ENCODE peak calls at places on chromosomes 6 and 20, in five cellular contexts. One of them, this sample, is unnamed.

GRCh38 chr20:58544301-58544700 is 29.1 kb upstream of the APCDD1L start:
- DNase-seq in stromal cell of bone marrow: no peak
- DNase-seq in left lobe of liver: peak; percentile 1
- DNase-seq in left lung: no peak
- DNase-seq in nephron progenitor cell: no peak
- DNase-seq in this sample: no peak

GRCh38 chr6:153328194-153328593 is 197.1 kb upstream of the RGS17 start:
- DNase-seq in left lung: no peak
- DNase-seq in left lobe of liver: no peak
- DNase-seq in stromal cell of bone marrow: no peak
- DNase-seq in nephron progenitor cell: no peak
- DNase-seq in this sample: no peak

GRCh38 chr6:134171517-134171916 is 119.1 kb upstream of the SLC2A12 start:
- DNase-seq in stromal cell of bone marrow: no peak
- DNase-seq in nephron progenitor cell: no peak
- DNase-seq in left lobe of liver: no peak
- DNase-seq in left lung: no peak
- DNase-seq in this sample: no peak

GRCh38 chr6:22081709-22082108 is 215.1 kb downstream of the PRL start:
- DNase-seq in nephron progenitor cell: no peak
- DNase-seq in left lung: no peak
- DNase-seq in left lobe of liver: no peak
- DNase-seq in stromal cell of bone marrow: no peak
- DNase-seq in this sample: no peak

GRCh38 chr6:27837636-27838512 is 74.3 kb downstream of the OR2B2 start:
- DNase-seq in nephron progenitor cell: peak; percentile 74
- DNase-seq in stromal cell of bone marrow: peak; percentile 97
- DNase-seq in left lobe of liver: peak; percentile 81
- DNase-seq in left lung: peak; percentile 91
- DNase-seq in this sample: peak; percentile 99

GRCh38 chr6:44264154-44265002 is 973 bp downstream of the NFKBIE start:
- DNase-seq in stromal cell of bone marrow: no peak
- DNase-seq in left lobe of liver: no peak
- DNase-seq in left lung: peak; percentile 84
- DNase-seq in nephron progenitor cell: no peak
- DNase-seq in this sample: no peak

GRCh38 chr6:122008105-122009100 is 391.0 kb upstream of the HSF2 start:
- DNase-seq in left lung: no peak
- DNase-seq in nephron progenitor cell: no peak
- DNase-seq in stromal cell of bone marrow: peak; percentile 9
- DNase-seq in left lobe of liver: no peak
- DNase-seq in this sample: no peak

GRCh38 chr20:44182135-44182765 is 4.7 kb downstream of the JPH2 start:
- DNase-seq in stromal cell of bone marrow: no peak
- DNase-seq in left lobe of liver: no peak
- DNase-seq in left lung: no peak
- DNase-seq in nephron progenitor cell: no peak
- DNase-seq in this sample: no peak

GRCh38 chr6:98977606-98978292 is 30.0 kb upstream of the FBXL4 start:
- DNase-seq in nephron progenitor cell: no peak
- DNase-seq in left lung: no peak
- DNase-seq in stromal cell of bone marrow: no peak
- DNase-seq in left lobe of liver: no peak
- DNase-seq in this sample: no peak

GRCh38 chr20:63072231-63072791 is 65.5 kb upstream of the BHLHE23 start:
- DNase-seq in nephron progenitor cell: no peak
- DNase-seq in left lobe of liver: no peak
- DNase-seq in left lung: peak; percentile 10
- DNase-seq in stromal cell of bone marrow: no peak
- DNase-seq in this sample: no peak

GRCh38 chr6:36550473-36551000 is 3.3 kb upstream of the STK38 start:
- DNase-seq in left lobe of liver: no peak
- DNase-seq in nephron progenitor cell: no peak
- DNase-seq in stromal cell of bone marrow: no peak
- DNase-seq in left lung: no peak
- DNase-seq in this sample: no peak

GRCh38 chr6:16090452-16090851 is 38.4 kb upstream of the MYLIP start:
- DNase-seq in left lung: no peak
- DNase-seq in left lobe of liver: no peak
- DNase-seq in stromal cell of bone marrow: no peak
- DNase-seq in nephron progenitor cell: no peak
- DNase-seq in this sample: no peak

GRCh38 chr6:136446579-136447182 is 103.5 kb downstream of the MAP7 start:
- DNase-seq in left lung: no peak
- DNase-seq in left lobe of liver: no peak
- DNase-seq in nephron progenitor cell: no peak
- DNase-seq in stromal cell of bone marrow: peak; percentile 21
- DNase-seq in this sample: peak; percentile 4

GRCh38 chr6:132937466-132937906 is 123.1 kb downstream of the RPS12 start:
- DNase-seq in nephron progenitor cell: peak; percentile 73
- DNase-seq in left lobe of liver: peak; percentile 57
- DNase-seq in stromal cell of bone marrow: no peak
- DNase-seq in left lung: no peak
- DNase-seq in this sample: no peak

GRCh38 chr6:24529985-24530384 is 35.2 kb downstream of the ALDH5A1 start:
- DNase-seq in left lobe of liver: no peak
- DNase-seq in nephron progenitor cell: no peak
- DNase-seq in left lung: no peak
- DNase-seq in stromal cell of bone marrow: no peak
- DNase-seq in this sample: no peak

GRCh38 chr20:46226602-46227001 is 81.7 kb downstream of the CDH22 start:
- DNase-seq in stromal cell of bone marrow: no peak
- DNase-seq in nephron progenitor cell: no peak
- DNase-seq in left lung: no peak
- DNase-seq in left lobe of liver: no peak
- DNase-seq in this sample: peak; percentile 49

GRCh38 chr6:28368522-28368921 is 18.8 kb downstream of the ZKSCAN3 start:
- DNase-seq in left lobe of liver: no peak
- DNase-seq in stromal cell of bone marrow: no peak
- DNase-seq in nephron progenitor cell: no peak
- DNase-seq in left lung: no peak
- DNase-seq in this sample: no peak

GRCh38 chr6:167726043-167726442 is 100.7 kb upstream of the AFDN start:
- DNase-seq in left lung: no peak
- DNase-seq in left lobe of liver: peak; percentile 11
- DNase-seq in stromal cell of bone marrow: no peak
- DNase-seq in nephron progenitor cell: no peak
- DNase-seq in this sample: no peak

GRCh38 chr20:49539481-49540231 is 28.3 kb downstream of the PTGIS start:
- DNase-seq in stromal cell of bone marrow: no peak
- DNase-seq in nephron progenitor cell: no peak
- DNase-seq in left lung: no peak
- DNase-seq in left lobe of liver: no peak
- DNase-seq in this sample: no peak

This sample was measured in HS-5.